ENCODE peak calls at places on chromosome X, in eight cellular contexts. One of them, this sample, is unnamed.

GRCh38 chrX:46577116-46578005 is 3.8 kb downstream of the CHST7 start:
- DNase-seq in sciatic nerve: no peak
- DNase-seq in RPMI7951: peak; percentile 50
- DNase-seq in EH: peak; percentile 67
- DNase-seq in left ventricle myocardium superior: no peak
- DNase-seq in right cardiac atrium: no peak
- DNase-seq in NCI-H1092: no peak
- DNase-seq in GM13977: no peak
- DNase-seq in this sample: no peak

GRCh38 chrX:41022579-41022978 is 62.7 kb upstream of the USP9X start:
- DNase-seq in NCI-H1092: no peak
- DNase-seq in sciatic nerve: no peak
- DNase-seq in EH: peak; percentile 45
- DNase-seq in RPMI7951: peak; percentile 55
- DNase-seq in right cardiac atrium: no peak
- DNase-seq in left ventricle myocardium superior: no peak
- DNase-seq in GM13977: no peak
- DNase-seq in this sample: peak; percentile 73

GRCh38 chrX:15465896-15466651 is 27.1 kb downstream of the PIR start:
- DNase-seq in NCI-H1092: no peak
- DNase-seq in left ventricle myocardium superior: no peak
- DNase-seq in GM13977: no peak
- DNase-seq in sciatic nerve: no peak
- DNase-seq in right cardiac atrium: no peak
- DNase-seq in RPMI7951: no peak
- DNase-seq in EH: peak; percentile 11
- DNase-seq in this sample: no peak

GRCh38 chrX:145817299-145817665 is 347 bp upstream of the SLITRK2 start:
- DNase-seq in RPMI7951: peak; percentile 5
- DNase-seq in GM13977: no peak
- DNase-seq in NCI-H1092: no peak
- DNase-seq in EH: no peak
- DNase-seq in right cardiac atrium: no peak
- DNase-seq in left ventricle myocardium superior: peak; percentile 29
- DNase-seq in sciatic nerve: peak; percentile 61
- DNase-seq in this sample: no peak

GRCh38 chrX:103624111-103624510 is 4.7 kb upstream of the TCEAL1 start:
- DNase-seq in GM13977: no peak
- DNase-seq in NCI-H1092: no peak
- DNase-seq in RPMI7951: no peak
- DNase-seq in sciatic nerve: no peak
- DNase-seq in right cardiac atrium: no peak
- DNase-seq in left ventricle myocardium superior: no peak
- DNase-seq in EH: peak; percentile 9
- DNase-seq in this sample: no peak

GRCh38 chrX:53268173-53268572 is 13.2 kb downstream of the IQSEC2 start:
- DNase-seq in right cardiac atrium: no peak
- DNase-seq in NCI-H1092: no peak
- DNase-seq in left ventricle myocardium superior: no peak
- DNase-seq in EH: no peak
- DNase-seq in sciatic nerve: no peak
- DNase-seq in RPMI7951: no peak
- DNase-seq in GM13977: no peak
- DNase-seq in this sample: no peak

GRCh38 chrX:15242899-15243555 is 26.9 kb downstream of the ASB9 start:
- DNase-seq in right cardiac atrium: no peak
- DNase-seq in left ventricle myocardium superior: no peak
- DNase-seq in GM13977: peak; percentile 65
- DNase-seq in NCI-H1092: peak; percentile 46
- DNase-seq in EH: peak; percentile 53
- DNase-seq in sciatic nerve: no peak
- DNase-seq in RPMI7951: peak; percentile 51
- DNase-seq in this sample: peak; percentile 49

GRCh38 chrX:100593142-100593541 is 8.4 kb downstream of the TNMD start:
- DNase-seq in NCI-H1092: no peak
- DNase-seq in GM13977: no peak
- DNase-seq in sciatic nerve: no peak
- DNase-seq in right cardiac atrium: no peak
- DNase-seq in EH: no peak
- DNase-seq in RPMI7951: no peak
- DNase-seq in left ventricle myocardium superior: no peak
- DNase-seq in this sample: peak; percentile 8

GRCh38 chrX:44003975-44004374 is 30.8 kb upstream of the NDP start:
- DNase-seq in RPMI7951: peak; percentile 45
- DNase-seq in GM13977: no peak
- DNase-seq in right cardiac atrium: no peak
- DNase-seq in EH: no peak
- DNase-seq in NCI-H1092: no peak
- DNase-seq in sciatic nerve: no peak
- DNase-seq in left ventricle myocardium superior: no peak
- DNase-seq in this sample: no peak

GRCh38 chrX:108224727-108225455 is 133.3 kb downstream of the ATG4A start:
- DNase-seq in GM13977: peak; percentile 23
- DNase-seq in NCI-H1092: peak; percentile 57
- DNase-seq in left ventricle myocardium superior: no peak
- DNase-seq in RPMI7951: peak; percentile 6
- DNase-seq in EH: peak; percentile 35
- DNase-seq in sciatic nerve: no peak
- DNase-seq in right cardiac atrium: no peak
- DNase-seq in this sample: peak; percentile 2

GRCh38 chrX:107118322-107119147 is at the start of gene RBM41:
- DNase-seq in RPMI7951: peak; percentile 67
- DNase-seq in sciatic nerve: peak; percentile 83
- DNase-seq in EH: peak; percentile 75
- DNase-seq in left ventricle myocardium superior: peak; percentile 84
- DNase-seq in GM13977: peak; percentile 59
- DNase-seq in NCI-H1092: peak; percentile 80
- DNase-seq in right cardiac atrium: peak; percentile 73
- DNase-seq in this sample: peak; percentile 69

GRCh38 chrX:77426811-77427210 is 20.4 kb upstream of the FGF16 start:
- DNase-seq in NCI-H1092: no peak
- DNase-seq in GM13977: no peak
- DNase-seq in right cardiac atrium: no peak
- DNase-seq in left ventricle myocardium superior: no peak
- DNase-seq in EH: peak; percentile 69
- DNase-seq in RPMI7951: no peak
- DNase-seq in sciatic nerve: no peak
- DNase-seq in this sample: no peak

GRCh38 chrX:97211070-97211469 is 327.4 kb downstream of the RPA4 start:
- DNase-seq in EH: no peak
- DNase-seq in RPMI7951: no peak
- DNase-seq in NCI-H1092: no peak
- DNase-seq in sciatic nerve: no peak
- DNase-seq in left ventricle myocardium superior: no peak
- DNase-seq in right cardiac atrium: no peak
- DNase-seq in GM13977: no peak
- DNase-seq in this sample: no peak

GRCh38 chrX:53282313-53282712 is 929 bp upstream of the IQSEC2 start:
- DNase-seq in left ventricle myocardium superior: peak; percentile 45
- DNase-seq in GM13977: no peak
- DNase-seq in EH: no peak
- DNase-seq in RPMI7951: peak; percentile 55
- DNase-seq in NCI-H1092: no peak
- DNase-seq in right cardiac atrium: peak; percentile 25
- DNase-seq in sciatic nerve: no peak
- DNase-seq in this sample: no peak

GRCh38 chrX:121581885-121582284 is 534.5 kb downstream of the GLUD2 start:
- DNase-seq in GM13977: no peak
- DNase-seq in EH: peak; percentile 0
- DNase-seq in NCI-H1092: no peak
- DNase-seq in left ventricle myocardium superior: no peak
- DNase-seq in right cardiac atrium: no peak
- DNase-seq in RPMI7951: peak; percentile 24
- DNase-seq in sciatic nerve: no peak
- DNase-seq in this sample: no peak

GRCh38 chrX:110116066-110116465 is 113.2 kb downstream of the TMEM164 start:
- DNase-seq in right cardiac atrium: no peak
- DNase-seq in EH: no peak
- DNase-seq in NCI-H1092: no peak
- DNase-seq in left ventricle myocardium superior: no peak
- DNase-seq in RPMI7951: no peak
- DNase-seq in GM13977: no peak
- DNase-seq in sciatic nerve: no peak
- DNase-seq in this sample: no peak

GRCh38 chrX:114611018-114611619 is 27.2 kb downstream of the HTR2C start:
- DNase-seq in left ventricle myocardium superior: no peak
- DNase-seq in sciatic nerve: peak; percentile 57
- DNase-seq in NCI-H1092: peak; percentile 1
- DNase-seq in GM13977: peak; percentile 45
- DNase-seq in EH: peak; percentile 39
- DNase-seq in RPMI7951: peak; percentile 24
- DNase-seq in right cardiac atrium: no peak
- DNase-seq in this sample: peak; percentile 22

GRCh38 chrX:40552768-40553167 is 28.0 kb upstream of the ATP6AP2 start:
- DNase-seq in GM13977: no peak
- DNase-seq in EH: peak; percentile 18
- DNase-seq in right cardiac atrium: no peak
- DNase-seq in left ventricle myocardium superior: no peak
- DNase-seq in sciatic nerve: no peak
- DNase-seq in RPMI7951: peak; percentile 40
- DNase-seq in NCI-H1092: no peak
- DNase-seq in this sample: no peak

GRCh38 chrX:23845316-23845932 is 62.3 kb downstream of the APOO start:
- DNase-seq in EH: no peak
- DNase-seq in sciatic nerve: no peak
- DNase-seq in NCI-H1092: no peak
- DNase-seq in RPMI7951: no peak
- DNase-seq in right cardiac atrium: no peak
- DNase-seq in GM13977: no peak
- DNase-seq in left ventricle myocardium superior: no peak
- DNase-seq in this sample: peak; percentile 18

GRCh38 chrX:130704053-130705038 is 198.7 kb downstream of the ENOX2 start:
- DNase-seq in sciatic nerve: no peak
- DNase-seq in right cardiac atrium: no peak
- DNase-seq in NCI-H1092: no peak
- DNase-seq in EH: peak; percentile 68
- DNase-seq in left ventricle myocardium superior: no peak
- DNase-seq in GM13977: no peak
- DNase-seq in RPMI7951: peak; percentile 38
- DNase-seq in this sample: no peak

GRCh38 chrX:105328773-105329172 is 108.3 kb upstream of the TEX13A start:
- DNase-seq in right cardiac atrium: no peak
- DNase-seq in EH: no peak
- DNase-seq in NCI-H1092: no peak
- DNase-seq in RPMI7951: no peak
- DNase-seq in sciatic nerve: no peak
- DNase-seq in left ventricle myocardium superior: no peak
- DNase-seq in GM13977: no peak
- DNase-seq in this sample: no peak

GRCh38 chrX:40325161-40325560 is 227.4 kb upstream of the BCOR start:
- DNase-seq in right cardiac atrium: no peak
- DNase-seq in NCI-H1092: no peak
- DNase-seq in left ventricle myocardium superior: no peak
- DNase-seq in RPMI7951: no peak
- DNase-seq in GM13977: no peak
- DNase-seq in EH: no peak
- DNase-seq in sciatic nerve: no peak
- DNase-seq in this sample: no peak

GRCh38 chrX:46325312-46325877 is 219.8 kb downstream of the ZNF674 start:
- DNase-seq in GM13977: no peak
- DNase-seq in NCI-H1092: no peak
- DNase-seq in EH: peak; percentile 76
- DNase-seq in left ventricle myocardium superior: no peak
- DNase-seq in right cardiac atrium: no peak
- DNase-seq in RPMI7951: peak; percentile 94
- DNase-seq in sciatic nerve: no peak
- DNase-seq in this sample: peak; percentile 80

GRCh38 chrX:123311486-123311885 is 127.4 kb downstream of the GRIA3 start:
- DNase-seq in left ventricle myocardium superior: no peak
- DNase-seq in RPMI7951: no peak
- DNase-seq in right cardiac atrium: no peak
- DNase-seq in EH: no peak
- DNase-seq in sciatic nerve: no peak
- DNase-seq in GM13977: no peak
- DNase-seq in NCI-H1092: no peak
- DNase-seq in this sample: no peak

GRCh38 chrX:52280812-52281211 is 88.0 kb upstream of the XAGE2 start:
- DNase-seq in right cardiac atrium: no peak
- DNase-seq in NCI-H1092: no peak
- DNase-seq in left ventricle myocardium superior: no peak
- DNase-seq in sciatic nerve: no peak
- DNase-seq in GM13977: no peak
- DNase-seq in RPMI7951: no peak
- DNase-seq in EH: no peak
- DNase-seq in this sample: no peak

GRCh38 chrX:78496483-78496882 is 162.6 kb downstream of the RTL3 start:
- DNase-seq in sciatic nerve: no peak
- DNase-seq in right cardiac atrium: no peak
- DNase-seq in NCI-H1092: no peak
- DNase-seq in left ventricle myocardium superior: no peak
- DNase-seq in EH: no peak
- DNase-seq in GM13977: no peak
- DNase-seq in RPMI7951: no peak
- DNase-seq in this sample: no peak